ENCODE peak calls at places on chromosomes 11 and 22, in five cellular contexts. One of them, this sample, is unnamed.

GRCh38 chr11:100925935-100926334 is 203.7 kb downstream of the PGR start:
- DNase-seq in CD8-positive, alpha-beta memory T cell: no peak
- DNase-seq in astrocyte of the cerebellum: peak
- DNase-seq in psoas muscle: no peak
- DNase-seq in left ventricle myocardium inferior: no peak
- DNase-seq in this sample: no peak

GRCh38 chr11:87324817-87325489 is 287.2 kb downstream of the TMEM135 start:
- DNase-seq in left ventricle myocardium inferior: no peak
- DNase-seq in psoas muscle: no peak
- DNase-seq in astrocyte of the cerebellum: no peak
- DNase-seq in CD8-positive, alpha-beta memory T cell: no peak
- DNase-seq in this sample: no peak

GRCh38 chr11:26792956-26793355 is 71.1 kb upstream of the SLC5A12 start:
- DNase-seq in CD8-positive, alpha-beta memory T cell: no peak
- DNase-seq in astrocyte of the cerebellum: no peak
- DNase-seq in psoas muscle: no peak
- DNase-seq in left ventricle myocardium inferior: no peak
- DNase-seq in this sample: no peak

GRCh38 chr11:78080818-78081495 is 1.3 kb upstream of the NDUFC2 start:
- DNase-seq in psoas muscle: no peak
- DNase-seq in CD8-positive, alpha-beta memory T cell: no peak
- DNase-seq in astrocyte of the cerebellum: peak
- DNase-seq in left ventricle myocardium inferior: no peak
- DNase-seq in this sample: no peak

GRCh38 chr22:30079952-30080533 is at the start of gene HORMAD2:
- DNase-seq in CD8-positive, alpha-beta memory T cell: no peak
- DNase-seq in left ventricle myocardium inferior: no peak
- DNase-seq in astrocyte of the cerebellum: peak
- DNase-seq in psoas muscle: no peak
- DNase-seq in this sample: no peak

GRCh38 chr11:93085097-93085496 is 112.7 kb downstream of the SLC36A4 start:
- DNase-seq in CD8-positive, alpha-beta memory T cell: no peak
- DNase-seq in astrocyte of the cerebellum: no peak
- DNase-seq in left ventricle myocardium inferior: no peak
- DNase-seq in psoas muscle: no peak
- DNase-seq in this sample: no peak

GRCh38 chr11:94402355-94402754 is 1.1 kb upstream of the GPR83 start:
- DNase-seq in CD8-positive, alpha-beta memory T cell: no peak
- DNase-seq in astrocyte of the cerebellum: no peak
- DNase-seq in left ventricle myocardium inferior: no peak
- DNase-seq in psoas muscle: no peak
- DNase-seq in this sample: no peak

GRCh38 chr11:79708319-79708928 is 267.6 kb upstream of the TENM4 start:
- DNase-seq in astrocyte of the cerebellum: peak
- DNase-seq in CD8-positive, alpha-beta memory T cell: no peak
- DNase-seq in psoas muscle: no peak
- DNase-seq in left ventricle myocardium inferior: no peak
- DNase-seq in this sample: no peak

GRCh38 chr11:77346906-77347603 is 45.6 kb upstream of the GDPD4 start:
- DNase-seq in astrocyte of the cerebellum: peak
- DNase-seq in psoas muscle: no peak
- DNase-seq in CD8-positive, alpha-beta memory T cell: no peak
- DNase-seq in left ventricle myocardium inferior: no peak
- DNase-seq in this sample: no peak

GRCh38 chr11:102047305-102047924 is at the start of gene CFAP300:
- DNase-seq in CD8-positive, alpha-beta memory T cell: peak
- DNase-seq in psoas muscle: peak
- DNase-seq in left ventricle myocardium inferior: peak
- DNase-seq in astrocyte of the cerebellum: no peak
- DNase-seq in this sample: peak

DNA sequence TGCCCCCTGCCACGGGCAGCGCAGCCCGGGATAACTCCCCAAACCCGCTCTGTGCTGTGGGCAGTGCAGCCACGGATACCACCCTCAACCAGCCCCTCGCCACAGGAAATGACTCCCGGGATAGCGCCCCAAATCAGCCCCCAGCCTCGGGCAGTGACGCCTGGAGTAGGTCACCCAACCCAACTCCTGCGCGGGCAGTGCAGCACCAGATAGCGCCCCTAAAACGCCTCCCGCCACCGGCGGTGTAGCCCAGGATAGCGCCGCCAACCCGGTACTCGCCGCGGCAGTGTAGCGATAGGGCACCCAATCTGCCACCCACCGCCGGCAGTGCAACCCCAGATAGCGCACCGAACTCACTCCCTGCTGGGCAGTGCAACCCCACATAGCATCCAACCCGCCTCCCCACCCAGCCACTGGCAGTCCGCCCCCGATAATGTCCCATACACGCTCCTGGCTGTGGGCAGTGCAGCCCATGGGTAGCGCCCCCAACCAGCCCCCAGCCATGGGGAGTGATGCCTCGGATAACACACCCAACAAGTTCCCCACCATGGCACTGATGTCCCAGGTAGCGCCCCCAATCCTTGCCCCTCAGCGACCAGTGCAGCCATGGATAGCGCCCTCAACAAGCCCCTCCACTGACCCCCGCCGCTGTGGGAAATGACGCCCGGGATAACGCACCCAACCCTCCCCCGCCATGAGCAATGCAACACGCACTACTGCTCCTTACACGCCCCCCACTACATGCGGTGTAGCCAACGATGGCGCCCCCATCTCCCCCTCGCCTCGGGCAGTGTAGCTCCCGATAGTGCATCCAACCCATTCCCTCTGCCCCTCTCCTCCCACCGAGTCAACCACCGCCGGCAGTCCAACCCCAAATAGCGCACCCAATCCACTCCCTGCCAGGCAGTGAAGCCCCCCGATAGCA is 1.4 kb downstream of the RFPL2 start:
- DNase-seq in astrocyte of the cerebellum: no peak
- DNase-seq in CD8-positive, alpha-beta memory T cell: peak
- DNase-seq in left ventricle myocardium inferior: no peak
- DNase-seq in psoas muscle: no peak
- DNase-seq in this sample: no peak
- H3K4me3 ChIP-seq in astrocyte of the cerebellum: peak
- H3K4me3 ChIP-seq in CD8-positive, alpha-beta memory T cell: peak
- H3K4me3 ChIP-seq in left ventricle myocardium inferior: peak
- H3K4me3 ChIP-seq in psoas muscle: peak
- H3K4me3 ChIP-seq in this sample: peak

GRCh38 chr11:90246468-90246867 is 23.6 kb upstream of the CHORDC1 start:
- DNase-seq in astrocyte of the cerebellum: no peak
- DNase-seq in psoas muscle: no peak
- DNase-seq in left ventricle myocardium inferior: no peak
- DNase-seq in CD8-positive, alpha-beta memory T cell: no peak
- DNase-seq in this sample: no peak

GRCh38 chr11:90242894-90243416 is 20.1 kb upstream of the CHORDC1 start:
- DNase-seq in CD8-positive, alpha-beta memory T cell: no peak
- DNase-seq in psoas muscle: no peak
- DNase-seq in astrocyte of the cerebellum: no peak
- DNase-seq in left ventricle myocardium inferior: no peak
- DNase-seq in this sample: no peak

GRCh38 chr11:90241414-90241813 is 18.6 kb upstream of the CHORDC1 start:
- DNase-seq in psoas muscle: no peak
- DNase-seq in left ventricle myocardium inferior: no peak
- DNase-seq in CD8-positive, alpha-beta memory T cell: no peak
- DNase-seq in astrocyte of the cerebellum: no peak
- DNase-seq in this sample: no peak

DNA sequence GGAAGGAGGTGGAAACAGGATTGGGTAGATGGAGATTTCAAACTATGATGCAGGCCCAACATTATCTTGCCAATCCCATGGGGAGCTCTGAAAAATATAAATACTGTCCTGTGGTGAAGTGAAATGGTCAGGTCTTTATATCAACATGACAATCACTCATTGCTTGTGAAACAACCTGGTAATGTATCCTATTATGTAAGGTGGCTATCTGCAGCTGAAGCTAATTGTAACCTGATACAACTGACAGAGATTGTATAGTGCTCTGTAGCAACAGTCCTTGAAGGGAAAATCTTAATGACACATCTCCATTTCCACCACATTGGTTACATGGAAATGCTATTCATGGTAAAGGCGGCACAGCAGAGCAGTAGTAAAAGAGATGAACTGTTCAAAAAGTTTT is 20.7 kb upstream of the CHORDC1 start:
- DNase-seq in psoas muscle: no peak
- DNase-seq in astrocyte of the cerebellum: no peak
- DNase-seq in CD8-positive, alpha-beta memory T cell: no peak
- DNase-seq in left ventricle myocardium inferior: no peak
- DNase-seq in this sample: no peak
- H3K4me3 ChIP-seq in psoas muscle: no peak
- H3K4me3 ChIP-seq in astrocyte of the cerebellum: no peak
- H3K4me3 ChIP-seq in CD8-positive, alpha-beta memory T cell: no peak
- H3K4me3 ChIP-seq in left ventricle myocardium inferior: no peak
- H3K4me3 ChIP-seq in this sample: no peak

DNA sequence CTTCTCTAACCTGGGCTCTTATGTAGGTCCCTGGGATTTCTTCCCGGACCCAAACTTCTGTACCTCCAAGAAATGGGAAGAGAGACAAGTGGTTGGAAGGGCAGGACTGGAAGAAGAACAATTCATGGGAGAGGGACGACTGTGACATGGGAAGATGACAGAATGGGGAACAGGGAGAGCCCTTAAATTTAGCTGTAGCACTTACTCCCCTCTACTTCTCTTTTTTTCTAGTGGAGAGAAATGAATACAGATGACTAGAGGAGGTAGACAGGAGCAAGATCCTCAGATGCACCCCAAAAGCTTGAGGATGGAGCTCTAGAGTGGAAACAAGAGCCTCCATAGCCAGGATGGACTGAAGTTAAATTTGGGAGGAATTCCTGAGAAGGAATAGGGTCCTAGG is 2.3 kb downstream of the RHOG start:
- DNase-seq in left ventricle myocardium inferior: no peak
- DNase-seq in psoas muscle: no peak
- DNase-seq in CD8-positive, alpha-beta memory T cell: no peak
- DNase-seq in astrocyte of the cerebellum: no peak
- DNase-seq in this sample: no peak
- H3K4me3 ChIP-seq in left ventricle myocardium inferior: peak
- H3K4me3 ChIP-seq in psoas muscle: peak
- H3K4me3 ChIP-seq in CD8-positive, alpha-beta memory T cell: peak
- H3K4me3 ChIP-seq in astrocyte of the cerebellum: no peak
- H3K4me3 ChIP-seq in this sample: no peak

DNA sequence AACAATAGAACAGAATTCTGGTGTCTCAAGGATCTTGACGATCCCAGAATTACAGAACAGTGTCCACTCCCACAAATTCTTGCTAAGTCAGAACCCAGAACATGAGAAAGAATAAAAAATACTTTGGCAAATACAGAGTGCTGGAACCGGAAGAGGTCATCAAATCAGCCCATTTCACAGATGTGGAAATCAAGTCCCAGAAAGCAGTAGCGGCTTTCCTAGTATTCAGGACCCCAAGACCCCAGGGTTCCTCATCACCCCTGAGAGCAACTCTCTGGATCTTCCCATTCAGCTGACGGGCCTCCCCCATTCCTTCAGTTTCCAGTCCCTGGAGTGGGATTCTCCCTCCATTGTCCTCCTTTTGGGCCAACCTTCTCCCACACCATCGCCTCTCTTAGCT is 268.5 kb downstream of the MN1 start:
- DNase-seq in left ventricle myocardium inferior: no peak
- DNase-seq in CD8-positive, alpha-beta memory T cell: no peak
- DNase-seq in astrocyte of the cerebellum: no peak
- DNase-seq in psoas muscle: no peak
- DNase-seq in this sample: no peak
- H3K4me3 ChIP-seq in left ventricle myocardium inferior: no peak
- H3K4me3 ChIP-seq in CD8-positive, alpha-beta memory T cell: no peak
- H3K4me3 ChIP-seq in astrocyte of the cerebellum: no peak
- H3K4me3 ChIP-seq in psoas muscle: no peak
- H3K4me3 ChIP-seq in this sample: no peak

GRCh38 chr22:39238966-39239510 is 5.7 kb downstream of the PDGFB start:
- DNase-seq in astrocyte of the cerebellum: no peak
- DNase-seq in CD8-positive, alpha-beta memory T cell: no peak
- DNase-seq in psoas muscle: no peak
- DNase-seq in left ventricle myocardium inferior: no peak
- DNase-seq in this sample: no peak

GRCh38 chr22:39240841-39241631 is 3.7 kb downstream of the PDGFB start:
- DNase-seq in psoas muscle: peak
- DNase-seq in left ventricle myocardium inferior: peak
- DNase-seq in CD8-positive, alpha-beta memory T cell: peak
- DNase-seq in astrocyte of the cerebellum: no peak
- DNase-seq in this sample: no peak

GRCh38 chr22:39238124-39238466 is 6.7 kb downstream of the PDGFB start:
- DNase-seq in astrocyte of the cerebellum: no peak
- DNase-seq in left ventricle myocardium inferior: no peak
- DNase-seq in psoas muscle: no peak
- DNase-seq in CD8-positive, alpha-beta memory T cell: no peak
- DNase-seq in this sample: no peak

GRCh38 chr22:39238561-39238960 is 6.2 kb downstream of the PDGFB start:
- DNase-seq in psoas muscle: no peak
- DNase-seq in left ventricle myocardium inferior: no peak
- DNase-seq in astrocyte of the cerebellum: no peak
- DNase-seq in CD8-positive, alpha-beta memory T cell: no peak
- DNase-seq in this sample: no peak

GRCh38 chr22:39239561-39240423 is 5.0 kb downstream of the PDGFB start:
- DNase-seq in CD8-positive, alpha-beta memory T cell: no peak
- DNase-seq in left ventricle myocardium inferior: no peak
- DNase-seq in psoas muscle: peak
- DNase-seq in astrocyte of the cerebellum: no peak
- DNase-seq in this sample: peak
- H3K4me3 ChIP-seq in CD8-positive, alpha-beta memory T cell: peak
- H3K4me3 ChIP-seq in left ventricle myocardium inferior: peak
- H3K4me3 ChIP-seq in psoas muscle: peak
- H3K4me3 ChIP-seq in astrocyte of the cerebellum: no peak
- H3K4me3 ChIP-seq in this sample: no peak

DNA sequence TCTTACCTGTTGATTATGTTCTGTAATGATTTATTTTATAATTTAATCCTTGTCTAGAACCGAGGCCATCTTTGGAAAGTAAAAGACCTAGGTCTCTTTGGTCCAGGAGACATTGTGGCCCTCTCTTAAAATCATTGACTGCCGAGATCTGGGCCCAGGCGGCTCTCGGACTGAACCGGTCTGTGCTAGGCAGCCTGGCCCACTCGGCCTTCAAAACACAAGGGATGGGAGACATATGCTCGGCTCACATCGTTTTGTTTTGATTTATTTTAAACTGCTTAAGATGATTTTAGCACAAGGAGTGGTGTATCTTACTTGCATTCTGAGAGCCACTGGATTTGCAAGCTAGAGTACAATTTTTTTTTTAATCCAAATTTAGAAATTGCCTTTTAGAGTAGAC is 80.2 kb upstream of the WNT7B start:
- DNase-seq in left ventricle myocardium inferior: peak
- DNase-seq in psoas muscle: no peak
- DNase-seq in CD8-positive, alpha-beta memory T cell: no peak
- DNase-seq in astrocyte of the cerebellum: no peak
- DNase-seq in this sample: peak
- H3K4me3 ChIP-seq in left ventricle myocardium inferior: peak
- H3K4me3 ChIP-seq in psoas muscle: peak
- H3K4me3 ChIP-seq in CD8-positive, alpha-beta memory T cell: no peak
- H3K4me3 ChIP-seq in astrocyte of the cerebellum: peak
- H3K4me3 ChIP-seq in this sample: peak

GRCh38 chr22:44181033-44181911 is 547 bp downstream of the PARVG start:
- DNase-seq in astrocyte of the cerebellum: no peak
- DNase-seq in psoas muscle: no peak
- DNase-seq in CD8-positive, alpha-beta memory T cell: peak
- DNase-seq in left ventricle myocardium inferior: peak
- DNase-seq in this sample: no peak
- H3K4me3 ChIP-seq in astrocyte of the cerebellum: no peak
- H3K4me3 ChIP-seq in psoas muscle: peak
- H3K4me3 ChIP-seq in CD8-positive, alpha-beta memory T cell: peak
- H3K4me3 ChIP-seq in left ventricle myocardium inferior: peak
- H3K4me3 ChIP-seq in this sample: no peak

GRCh38 chr22:19419086-19419463 is 12.5 kb downstream of the HIRA start:
- DNase-seq in psoas muscle: no peak
- DNase-seq in left ventricle myocardium inferior: no peak
- DNase-seq in astrocyte of the cerebellum: no peak
- DNase-seq in CD8-positive, alpha-beta memory T cell: no peak
- DNase-seq in this sample: no peak
- H3K4me3 ChIP-seq in psoas muscle: no peak
- H3K4me3 ChIP-seq in left ventricle myocardium inferior: no peak
- H3K4me3 ChIP-seq in astrocyte of the cerebellum: no peak
- H3K4me3 ChIP-seq in CD8-positive, alpha-beta memory T cell: no peak
- H3K4me3 ChIP-seq in this sample: no peak

GRCh38 chr11:848380-848931 is 5.8 kb downstream of the TSPAN4 start:
- DNase-seq in astrocyte of the cerebellum: no peak
- DNase-seq in left ventricle myocardium inferior: no peak
- DNase-seq in psoas muscle: no peak
- DNase-seq in CD8-positive, alpha-beta memory T cell: peak
- DNase-seq in this sample: no peak
- H3K4me3 ChIP-seq in astrocyte of the cerebellum: peak
- H3K4me3 ChIP-seq in left ventricle myocardium inferior: peak
- H3K4me3 ChIP-seq in psoas muscle: no peak
- H3K4me3 ChIP-seq in CD8-positive, alpha-beta memory T cell: no peak
- H3K4me3 ChIP-seq in this sample: no peak

This sample was measured in RWPE2.